ENCODE peak calls at places on chromosome 12, in eight cellular contexts. U is adrenal gland, Y is GM06990, D is mucosa of descending colon, A is choroid plexus epithelial cell, O is tibial artery, G is brain microvascular endothelial cell, V is mesendoderm. R is an unnamed sample.

GRCh38 chr12:69338120-69338859 is 9.9 kb upstream of the LYZ start:
- DNase-seq in U (no peak), O (no peak), V (no peak), A (no peak), G (no peak), D (no peak), Y (no peak), R (no peak)

GRCh38 chr12:115506822-115507629 is 770.5 kb downstream of the MED13L start:
- DNase-seq in D (no peak), Y (no peak), V (peak), U (no peak), O (no peak), G (no peak), A (no peak), R (no peak)

GRCh38 chr12:212799-213526 is 994 bp downstream of the SLC6A12 start:
- DNase-seq in Y (no peak), U (no peak), G (no peak), A (peak), D (no peak), V (no peak), O (no peak), R (no peak)

GRCh38 chr12:127280393-127281275 is 986.3 kb upstream of the TMEM132C start:
- DNase-seq in G (no peak), U (peak), O (no peak), V (peak), Y (peak), A (peak), D (peak), R (no peak)

GRCh38 chr12:24565300-24565699 is 383.6 kb downstream of the BCAT1 start:
- DNase-seq in A (peak), V (peak), G (no peak), O (no peak), Y (no peak), U (no peak), D (no peak), R (no peak)

GRCh38 chr12:110640275-110641025 is 26.5 kb downstream of the TCTN1 start:
- DNase-seq in D (no peak), U (no peak), O (no peak), V (no peak), A (no peak), G (no peak), Y (no peak), R (no peak)

GRCh38 chr12:7797698-7798398 is 8.6 kb downstream of the NANOG start:
- DNase-seq in G (no peak), D (no peak), A (peak), U (peak), Y (no peak), V (peak), O (no peak), R (no peak)

GRCh38 chr12:48197967-48198618 is 5.0 kb downstream of the OR10AD1 start:
- DNase-seq in A (peak), U (peak), G (peak), V (peak), D (peak), Y (peak), O (peak), R (peak)

GRCh38 chr12:127501916-127502315 is 765.1 kb upstream of the TMEM132C start:
- DNase-seq in D (no peak), Y (no peak), A (no peak), U (no peak), V (peak), G (no peak), O (no peak), R (no peak)

GRCh38 chr12:27284751-27285150 is 40.7 kb downstream of the STK38L start:
- DNase-seq in G (peak), D (no peak), U (no peak), O (no peak), Y (peak), V (no peak), A (peak), R (peak)

GRCh38 chr12:116996058-116996457 is 85.3 kb downstream of the FBXW8 start:
- DNase-seq in Y (no peak), V (no peak), O (no peak), D (no peak), G (no peak), U (no peak), A (no peak), R (no peak)

GRCh38 chr12:12333407-12333831 is 16.6 kb downstream of the MANSC1 start:
- DNase-seq in V (no peak), A (peak), G (peak), Y (no peak), O (no peak), U (no peak), D (peak), R (no peak)

GRCh38 chr12:12336049-12336411 is 14.0 kb downstream of the MANSC1 start:
- DNase-seq in A (peak), U (no peak), V (peak), O (no peak), G (peak), D (no peak), Y (peak), R (no peak)

GRCh38 chr12:12333980-12334709 is 15.9 kb downstream of the MANSC1 start:
- DNase-seq in A (peak), U (peak), V (peak), O (no peak), D (peak), G (peak), Y (peak), R (no peak)

GRCh38 chr12:12336511-12336910 is 13.5 kb downstream of the MANSC1 start:
- DNase-seq in V (no peak), A (no peak), O (no peak), G (no peak), Y (no peak), U (no peak), D (no peak), R (no peak)

DNA sequence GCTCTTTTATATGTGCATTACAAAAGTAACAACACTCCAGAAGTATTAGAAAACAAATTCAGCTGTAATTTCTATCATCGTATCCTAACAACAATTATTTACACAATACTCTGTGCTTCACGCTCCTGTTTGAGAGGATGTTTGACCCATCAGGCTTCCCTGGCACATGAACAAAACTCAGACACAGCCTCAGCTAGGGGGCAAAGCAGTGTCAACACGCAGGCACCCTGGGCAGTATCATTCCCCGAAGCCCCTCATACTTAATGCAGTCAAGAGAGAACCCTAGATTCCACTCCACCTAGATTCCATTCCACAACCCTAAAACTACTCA is 15.4 kb downstream of the MANSC1 start:
- DNase-seq in A (no peak), O (no peak), U (no peak), D (no peak), V (no peak), Y (no peak), G (no peak), R (no peak)
- H3K4me3 ChIP-seq in A (no peak), O (no peak), U (no peak), D (no peak), V (no peak), Y (no peak), G (no peak), R (no peak)

DNA sequence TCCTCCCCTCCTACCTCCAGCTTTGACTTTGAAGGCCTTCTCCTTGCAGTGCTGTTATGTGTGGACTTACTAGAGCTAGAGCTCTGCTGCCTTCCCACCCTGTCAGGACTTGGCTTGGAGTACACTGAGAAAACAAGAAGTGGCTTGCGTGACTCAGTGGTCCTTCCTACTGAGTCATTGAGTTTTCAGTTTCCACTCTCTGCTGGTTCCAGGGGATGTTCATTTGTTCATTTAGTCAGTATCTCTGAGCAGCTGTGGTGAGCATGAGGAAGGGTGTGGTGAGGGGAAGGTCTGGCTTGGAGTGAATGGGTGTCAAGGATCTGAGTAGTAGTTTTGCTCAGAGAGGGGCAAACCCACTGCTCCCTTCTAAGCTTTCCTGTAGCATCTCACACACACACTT is 17.2 kb upstream of the ELK3 start:
- DNase-seq in D (no peak), G (peak), A (peak), O (no peak), U (no peak), Y (peak), V (no peak), R (no peak)
- H3K4me3 ChIP-seq in D (no peak), G (no peak), A (no peak), O (no peak), U (no peak), Y (no peak), V (no peak), R (no peak)

GRCh38 chr12:52242442-52243263 is 9.6 kb downstream of the KRT7 start:
- DNase-seq in O (no peak), D (no peak), Y (no peak), U (no peak), G (no peak), A (no peak), V (no peak), R (no peak)
- H3K4me3 ChIP-seq in O (no peak), D (no peak), Y (no peak), U (no peak), G (no peak), A (no peak), V (no peak), R (no peak)

GRCh38 chr12:39081910-39082309 is 176.5 kb upstream of the CPNE8 start:
- DNase-seq in A (no peak), U (no peak), D (no peak), Y (no peak), G (no peak), O (no peak), V (peak), R (no peak)

GRCh38 chr12:39072658-39073057 is 167.3 kb upstream of the CPNE8 start:
- DNase-seq in O (no peak), U (no peak), D (no peak), A (no peak), Y (no peak), G (no peak), V (no peak), R (no peak)

GRCh38 chr12:39074063-39074462 is 168.7 kb upstream of the CPNE8 start:
- DNase-seq in U (no peak), Y (no peak), A (no peak), O (no peak), G (no peak), V (no peak), D (no peak), R (no peak)

GRCh38 chr12:39071611-39072010 is 166.2 kb upstream of the CPNE8 start:
- DNase-seq in V (no peak), D (no peak), U (no peak), A (no peak), O (no peak), Y (no peak), G (no peak), R (no peak)

DNA sequence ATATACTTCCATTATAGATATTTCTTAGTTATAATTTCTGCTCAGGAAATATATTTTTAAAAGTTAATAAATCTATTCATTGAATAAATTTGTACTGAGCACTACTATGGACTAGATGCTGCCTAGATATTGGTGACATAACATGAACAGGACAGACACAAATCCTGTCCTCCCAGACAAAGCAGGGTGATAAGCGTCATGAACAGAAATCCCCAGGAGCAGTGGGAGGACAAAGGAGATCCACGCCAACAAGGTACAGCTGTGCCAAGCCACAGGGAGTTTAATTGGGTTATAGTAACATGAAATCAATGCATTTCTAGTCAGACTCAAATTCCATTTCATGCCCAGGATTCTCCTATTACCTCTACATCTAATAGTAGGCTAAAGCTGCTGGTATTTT is 171.8 kb upstream of the CPNE8 start:
- DNase-seq in U (no peak), Y (no peak), O (no peak), D (no peak), G (no peak), V (no peak), A (no peak), R (no peak)
- H3K4me3 ChIP-seq in U (no peak), Y (no peak), O (no peak), D (no peak), G (no peak), V (no peak), A (no peak), R (no peak)

GRCh38 chr12:42027537-42027936 is 117.1 kb downstream of the GXYLT1 start:
- DNase-seq in O (no peak), U (no peak), Y (no peak), A (no peak), V (no peak), G (no peak), D (no peak), R (no peak)

GRCh38 chr12:42024495-42024830 is 120.2 kb downstream of the GXYLT1 start:
- DNase-seq in G (no peak), O (no peak), A (no peak), Y (no peak), D (no peak), V (no peak), U (no peak), R (no peak)

GRCh38 chr12:42020226-42020625 is 124.4 kb downstream of the GXYLT1 start:
- DNase-seq in V (no peak), D (no peak), O (no peak), G (no peak), A (no peak), U (no peak), Y (no peak), R (no peak)

DNA sequence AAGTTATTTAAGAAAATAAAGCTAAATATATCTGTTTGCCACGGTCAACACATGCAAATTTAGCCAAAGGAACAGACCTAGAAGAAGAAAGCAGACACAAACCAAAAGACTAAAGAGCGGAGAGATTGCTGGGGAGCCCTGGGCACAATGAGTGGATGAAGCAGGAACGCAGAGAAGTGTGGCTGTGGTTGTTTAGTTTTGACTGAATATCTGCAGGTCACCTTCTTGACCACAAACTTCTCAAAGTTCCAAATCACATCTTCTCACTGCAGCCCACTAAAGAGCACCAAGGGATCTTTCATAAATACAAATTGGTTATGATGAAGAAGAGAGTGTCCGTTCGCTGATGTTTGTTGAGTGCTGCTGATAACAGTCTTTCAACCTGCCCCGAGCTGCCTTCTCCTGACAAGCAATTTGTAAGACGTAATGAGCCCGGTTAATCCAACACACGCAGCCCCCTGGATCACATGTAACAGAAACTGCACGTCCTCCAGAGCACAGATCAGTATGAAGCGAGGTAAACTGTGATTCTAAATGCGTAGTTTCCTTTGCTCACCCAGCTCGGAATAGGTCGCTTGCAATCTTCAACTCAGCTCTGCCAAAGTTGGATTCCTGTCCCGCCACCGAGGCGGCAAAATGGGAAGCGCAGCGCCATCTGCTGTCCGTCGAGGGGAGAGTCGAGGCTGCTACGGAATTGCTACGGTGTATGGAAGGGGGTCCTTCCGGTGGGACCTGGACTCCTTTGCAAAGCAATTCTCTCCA is 120.8 kb downstream of the GXYLT1 start:
- DNase-seq in G (peak), A (peak), V (peak), O (peak), U (peak), D (peak), Y (peak), R (no peak)
- H3K4me3 ChIP-seq in G (peak), A (peak), V (no peak), O (peak), U (no peak), D (no peak), Y (peak), R (peak)